ENCODE peak calls at places on chromosomes 13 and 19, in five cellular contexts. X, K, G, J and A are unnamed samples.

GRCh38 chr19:18685597-18686164 is 2.2 kb downstream of the CRTC1 start:
- DNase-seq in K (no peak), J (no peak), X (no peak), G (no peak), A (no peak)

GRCh38 chr13:112465251-112466131 is 89.3 kb downstream of the SPACA7 start:
- DNase-seq in G (no peak), X (no peak), J (no peak), K (no peak), A (no peak)

GRCh38 chr13:96034662-96035061 is 18.5 kb downstream of the UGGT2 start:
- DNase-seq in X (no peak), G (no peak), K (no peak), J (no peak), A (no peak)

GRCh38 chr13:30634838-30635237 is 17.1 kb downstream of the USPL1 start:
- DNase-seq in G (no peak), X (no peak), J (no peak), K (no peak), A (no peak)

GRCh38 chr13:73001971-73002370 is 56.8 kb upstream of the KLF5 start:
- DNase-seq in X (no peak), K (no peak), J (no peak), G (no peak), A (no peak)

GRCh38 chr19:43594081-43594697 is 1.7 kb downstream of the IRGQ start:
- DNase-seq in G (no peak), X (no peak), K (no peak), J (no peak), A (no peak)

GRCh38 chr19:33677745-33678426 is 56.1 kb downstream of the CHST8 start:
- DNase-seq in J (no peak), G (no peak), K (no peak), X (no peak), A (no peak)

GRCh38 chr19:440391-441212 is 20.2 kb downstream of the SHC2 start:
- DNase-seq in K (no peak), J (no peak), X (no peak), G (no peak), A (no peak)

GRCh38 chr13:27926644-27927434 is 7.0 kb downstream of the PDX1 start:
- DNase-seq in X (no peak), G (no peak), K (peak; percentile 38), J (no peak), A (no peak)

GRCh38 chr13:77009011-77009410 is 17.1 kb downstream of the CLN5 start:
- DNase-seq in X (no peak), G (no peak), K (no peak), J (no peak), A (no peak)

GRCh38 chr19:54281008-54281728 is at the start of gene LILRB2:
- DNase-seq in K (no peak), J (no peak), X (no peak), G (no peak), A (no peak)

GRCh38 chr13:91544723-91545122 is 146.3 kb downstream of the GPC5 start:
- DNase-seq in X (no peak), K (no peak), J (no peak), G (no peak), A (no peak)

GRCh38 chr19:6218497-6219146 is 61.2 kb downstream of the MLLT1 start:
- DNase-seq in X (peak; percentile 99), G (peak; percentile 64), K (peak; percentile 87), J (no peak), A (peak; percentile 93)

GRCh38 chr13:44013666-44014291 is 134.1 kb downstream of the LACC1 start:
- DNase-seq in G (no peak), J (peak; percentile 94), X (no peak), K (peak; percentile 13), A (no peak)

GRCh38 chr13:90493667-90494066 is 853.8 kb upstream of the MIR17HG start:
- DNase-seq in X (no peak), J (no peak), G (no peak), K (no peak), A (no peak)

GRCh38 chr19:15181394-15181793 is 19.4 kb downstream of the NOTCH3 start:
- DNase-seq in J (no peak), G (no peak), X (no peak), K (no peak), A (no peak)

GRCh38 chr19:16596399-16596798 is 24.2 kb upstream of the SLC35E1 start:
- DNase-seq in G (no peak), X (no peak), K (no peak), J (no peak), A (no peak)

GRCh38 chr13:80141114-80141849 is 199.6 kb downstream of the SPRY2 start:
- DNase-seq in K (peak; percentile 41), X (no peak), J (no peak), G (no peak), A (no peak)

GRCh38 chr13:93227906-93228801 is 1.5 kb downstream of the GPC6 start:
- DNase-seq in K (peak; percentile 79), X (peak; percentile 13), G (peak; percentile 83), J (peak; percentile 85), A (peak; percentile 18)

GRCh38 chr19:47157455-47158321 is 27.1 kb downstream of the SAE1 start:
- DNase-seq in G (no peak), X (no peak), K (peak; percentile 63), J (peak; percentile 77), A (no peak)

GRCh38 chr13:45542878-45543277 is 72.7 kb downstream of the ERICH6B start:
- DNase-seq in J (no peak), G (no peak), K (no peak), X (no peak), A (no peak)

GRCh38 chr13:24220086-24220703 is 59.7 kb downstream of the SPATA13 start:
- DNase-seq in K (peak; percentile 58), G (peak; percentile 74), J (no peak), X (peak; percentile 44), A (peak; percentile 41)

GRCh38 chr19:37997911-37998344 is 90.9 kb downstream of the SIPA1L3 start:
- DNase-seq in G (no peak), K (peak; percentile 87), J (peak; percentile 62), X (no peak), A (peak; percentile 34)

GRCh38 chr19:37874784-37875183 is 31.6 kb downstream of the WDR87 start:
- DNase-seq in X (no peak), G (no peak), K (no peak), J (no peak), A (no peak)

GRCh38 chr13:80881495-80882482 is 540.9 kb upstream of the SPRY2 start:
- DNase-seq in X (no peak), J (no peak), K (no peak), G (peak; percentile 6), A (peak; percentile 3)

GRCh38 chr19:12913011-12913561 is 6.0 kb downstream of the SYCE2 start:
- DNase-seq in G (peak; percentile 99), J (peak; percentile 23), K (no peak), X (no peak), A (no peak)

GRCh38 chr13:34462843-34463242 is 479.2 kb upstream of the NBEA start:
- DNase-seq in K (peak; percentile 52), X (no peak), J (peak; percentile 37), G (no peak), A (peak; percentile 9)

GRCh38 chr19:38831142-38831605 is 420 bp downstream of the ECH1 start:
- DNase-seq in J (no peak), G (no peak), X (no peak), K (peak; percentile 87), A (peak; percentile 54)

GRCh38 chr13:44622701-44623100 is 46.6 kb upstream of the TSC22D1 start:
- DNase-seq in X (no peak), K (no peak), G (no peak), J (peak; percentile 33), A (no peak)

GRCh38 chr13:28582225-28582891 is 76.6 kb upstream of the POMP start:
- DNase-seq in X (peak; percentile 13), K (peak; percentile 17), G (no peak), J (no peak), A (no peak)

GRCh38 chr13:112545866-112546265 is 42.1 kb downstream of the TUBGCP3 start:
- DNase-seq in X (no peak), G (no peak), K (no peak), J (peak; percentile 39), A (no peak)

GRCh38 chr13:113110048-113110851 is 4.7 kb downstream of the F7 start:
- DNase-seq in K (no peak), J (no peak), X (no peak), G (no peak), A (no peak)

GRCh38 chr13:62293081-62293480 is 877.4 kb upstream of the PCDH20 start:
- DNase-seq in G (no peak), X (no peak), K (peak; percentile 12), J (no peak), A (peak; percentile 8)

GRCh38 chr13:109862627-109863026 is 76.2 kb upstream of the IRS2 start:
- DNase-seq in K (no peak), G (no peak), J (peak; percentile 90), X (no peak), A (no peak)

GRCh38 chr19:5000120-5000611 is 31.3 kb downstream of the KDM4B start:
- DNase-seq in K (no peak), G (no peak), X (no peak), J (no peak), A (no peak)

GRCh38 chr19:52823676-52824075 is 2.2 kb upstream of the ZNF28 start:
- DNase-seq in X (no peak), J (no peak), K (no peak), G (no peak), A (no peak)

GRCh38 chr13:114161028-114161556 is 18.0 kb upstream of the CFAP97D2 start:
- DNase-seq in K (no peak), X (no peak), G (no peak), J (no peak), A (no peak)

GRCh38 chr19:30222428-30222873 is 149.7 kb upstream of the ZNF536 start:
- DNase-seq in X (no peak), K (peak; percentile 52), J (no peak), G (no peak), A (no peak)